ENCODE peak calls at places on chromosomes 13 and 19, in eight cellular contexts. S, M, D, A, L, Y, G and I are unnamed samples.

GRCh38 chr13:83716121-83716520 is 166.2 kb downstream of the SLITRK1 start:
- DNase-seq in M (no peak), S (no peak), D (no peak), A (no peak), Y (no peak), G (no peak), L (no peak), I (no peak)

GRCh38 chr19:16372065-16372915 is 47.7 kb downstream of the KLF2 start:
- DNase-seq in D (no peak), L (no peak), Y (no peak), S (no peak), A (no peak), M (no peak), G (no peak), I (no peak)

GRCh38 chr13:112796190-112796915 is 106.5 kb downstream of the ATP11A start:
- DNase-seq in S (no peak), M (no peak), D (no peak), L (no peak), A (no peak), Y (peak; percentile 38), G (no peak), I (no peak)

GRCh38 chr19:55613930-55614710 is 8.7 kb downstream of the ZNF865 start:
- DNase-seq in M (no peak), A (no peak), Y (no peak), D (no peak), S (no peak), G (no peak), L (no peak), I (no peak)

GRCh38 chr19:17289489-17289888 is 7.8 kb downstream of the ANKLE1 start:
- DNase-seq in M (no peak), A (peak; percentile 87), L (no peak), S (peak; percentile 93), G (peak; percentile 90), D (peak; percentile 75), Y (peak; percentile 89), I (peak; percentile 91)

GRCh38 chr13:40191186-40191980 is 475.1 kb downstream of the FOXO1 start:
- DNase-seq in M (no peak), G (no peak), S (peak; percentile 60), Y (no peak), D (no peak), L (no peak), A (no peak), I (no peak)

GRCh38 chr19:43699506-43700367 is 16.1 kb upstream of the IRGC start:
- DNase-seq in Y (no peak), D (peak; percentile 53), M (no peak), S (peak; percentile 40), G (peak; percentile 28), L (no peak), A (no peak), I (no peak)

GRCh38 chr19:703651-704446 is 4.9 kb upstream of the PALM start:
- DNase-seq in L (peak; percentile 29), M (peak; percentile 66), G (peak; percentile 18), A (peak; percentile 55), D (peak; percentile 86), Y (no peak), S (peak; percentile 67), I (peak; percentile 84)

GRCh38 chr13:59358014-59358413 is 805.7 kb downstream of the DIAPH3 start:
- DNase-seq in D (no peak), L (no peak), Y (no peak), G (no peak), S (no peak), A (no peak), M (peak; percentile 66), I (no peak)

GRCh38 chr19:12244370-12244769 is 50.3 kb downstream of the ZNF44 start:
- DNase-seq in G (no peak), Y (no peak), M (no peak), L (no peak), S (no peak), D (no peak), A (no peak), I (no peak)

GRCh38 chr13:97757807-97758206 is 195.7 kb upstream of the IPO5 start:
- DNase-seq in A (no peak), D (no peak), Y (no peak), L (no peak), M (no peak), G (no peak), S (peak; percentile 89), I (no peak)

GRCh38 chr13:64684685-64685431 is 2545.3 kb downstream of the PCDH9 start:
- DNase-seq in G (peak; percentile 36), D (no peak), L (no peak), S (peak; percentile 32), M (no peak), A (no peak), Y (no peak), I (no peak)

GRCh38 chr13:74528751-74529513 is 394.7 kb upstream of the KLF12 start:
- DNase-seq in A (peak; percentile 8), Y (no peak), G (no peak), L (no peak), D (no peak), S (no peak), M (no peak), I (no peak)

GRCh38 chr19:11092181-11092538 is 2.9 kb downstream of the LDLR start:
- DNase-seq in D (peak; percentile 61), Y (no peak), A (no peak), G (peak; percentile 74), M (no peak), S (peak; percentile 84), L (no peak), I (no peak)

DNA sequence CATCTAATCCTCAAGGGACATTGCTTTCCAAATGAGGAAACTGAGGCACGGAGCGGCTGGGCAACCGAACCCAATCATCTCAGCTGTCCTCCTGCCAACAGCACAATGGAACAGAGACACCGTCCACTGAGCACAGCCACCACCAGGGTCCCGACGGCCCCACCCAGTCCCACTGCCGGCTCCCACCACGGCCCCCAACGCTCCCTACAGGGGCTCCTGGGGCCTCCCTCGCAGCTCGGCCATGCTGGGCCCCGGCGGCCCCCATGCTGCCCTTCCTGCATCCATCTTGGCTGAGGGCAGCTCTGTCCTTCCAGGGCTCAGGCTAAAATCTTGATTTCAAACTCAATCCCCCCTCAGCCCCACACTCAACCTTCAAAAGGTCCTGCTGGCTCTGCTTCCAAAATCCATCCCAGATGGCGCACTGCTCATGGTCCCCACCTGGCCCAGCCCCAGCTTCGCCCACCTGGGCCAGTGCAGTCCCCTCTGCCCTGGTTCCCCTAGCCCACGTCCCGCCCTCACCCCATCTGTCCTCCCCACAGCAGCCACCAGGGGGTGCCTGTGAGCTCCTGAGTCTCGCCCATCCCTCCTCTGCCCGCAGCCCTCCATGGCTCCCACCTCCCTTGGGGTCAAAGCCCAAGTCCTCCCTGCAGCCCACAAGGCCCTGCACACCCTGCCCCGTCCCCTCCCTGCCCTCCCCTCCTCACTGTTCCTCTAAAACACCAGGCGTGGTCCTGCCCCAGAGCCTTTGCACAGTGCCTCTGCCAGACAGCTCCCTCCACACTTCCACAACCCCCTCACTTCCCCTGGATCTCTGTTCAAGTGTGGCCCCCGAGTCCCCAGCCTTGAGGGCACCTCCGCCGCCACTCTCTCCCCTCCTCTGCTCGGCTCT is 7.9 kb downstream of the PIP5K1C start:
- DNase-seq in A (no peak), M (no peak), S (no peak), L (no peak), G (no peak), D (no peak), Y (no peak), I (no peak)
- TF ChIP-seq CTCF in A (peak; percentile 54), M (peak; percentile 14), S (peak; percentile 52), L (peak; percentile 48), G (peak; percentile 37), D (peak; percentile 55), Y (peak; percentile 59), I (peak; percentile 75)

DNA sequence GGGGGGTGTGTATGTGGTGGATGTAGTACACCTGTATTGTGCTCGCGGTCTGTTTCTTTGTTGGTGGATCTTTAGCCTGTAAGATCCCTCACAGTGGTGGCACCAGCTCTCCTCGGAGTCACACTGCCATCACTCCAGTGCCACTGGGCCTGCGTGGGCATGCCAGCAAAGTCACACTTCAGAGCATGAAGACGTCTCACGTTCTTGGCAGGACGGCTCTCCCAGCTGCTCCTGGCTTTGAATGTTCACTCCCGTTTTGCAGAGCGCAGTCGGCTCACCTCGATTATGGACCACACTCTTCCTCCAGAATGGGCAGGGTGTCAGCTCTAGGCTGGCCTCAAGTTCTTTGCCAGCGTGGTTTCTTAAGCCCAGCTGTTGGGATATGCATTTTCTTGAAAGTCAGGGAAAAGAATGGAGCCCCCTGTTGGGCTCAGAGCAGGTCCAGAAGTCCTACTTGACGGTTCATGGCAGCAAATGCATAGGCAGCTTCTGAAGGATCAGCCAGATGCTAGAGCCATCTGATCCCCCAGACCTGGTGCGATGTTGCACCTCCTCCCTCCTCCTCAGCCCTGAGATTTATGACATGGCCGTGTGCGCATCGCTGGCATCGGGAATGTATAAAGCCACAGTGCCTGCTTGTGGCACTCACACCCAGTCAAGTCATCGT is 40.4 kb upstream of the NPAS1 start:
- DNase-seq in G (no peak), L (no peak), A (no peak), Y (no peak), D (no peak), S (no peak), M (no peak), I (no peak)
- TF ChIP-seq CTCF in G (no peak), L (no peak), A (no peak), Y (no peak), D (no peak), S (no peak), M (no peak), I (no peak)

DNA sequence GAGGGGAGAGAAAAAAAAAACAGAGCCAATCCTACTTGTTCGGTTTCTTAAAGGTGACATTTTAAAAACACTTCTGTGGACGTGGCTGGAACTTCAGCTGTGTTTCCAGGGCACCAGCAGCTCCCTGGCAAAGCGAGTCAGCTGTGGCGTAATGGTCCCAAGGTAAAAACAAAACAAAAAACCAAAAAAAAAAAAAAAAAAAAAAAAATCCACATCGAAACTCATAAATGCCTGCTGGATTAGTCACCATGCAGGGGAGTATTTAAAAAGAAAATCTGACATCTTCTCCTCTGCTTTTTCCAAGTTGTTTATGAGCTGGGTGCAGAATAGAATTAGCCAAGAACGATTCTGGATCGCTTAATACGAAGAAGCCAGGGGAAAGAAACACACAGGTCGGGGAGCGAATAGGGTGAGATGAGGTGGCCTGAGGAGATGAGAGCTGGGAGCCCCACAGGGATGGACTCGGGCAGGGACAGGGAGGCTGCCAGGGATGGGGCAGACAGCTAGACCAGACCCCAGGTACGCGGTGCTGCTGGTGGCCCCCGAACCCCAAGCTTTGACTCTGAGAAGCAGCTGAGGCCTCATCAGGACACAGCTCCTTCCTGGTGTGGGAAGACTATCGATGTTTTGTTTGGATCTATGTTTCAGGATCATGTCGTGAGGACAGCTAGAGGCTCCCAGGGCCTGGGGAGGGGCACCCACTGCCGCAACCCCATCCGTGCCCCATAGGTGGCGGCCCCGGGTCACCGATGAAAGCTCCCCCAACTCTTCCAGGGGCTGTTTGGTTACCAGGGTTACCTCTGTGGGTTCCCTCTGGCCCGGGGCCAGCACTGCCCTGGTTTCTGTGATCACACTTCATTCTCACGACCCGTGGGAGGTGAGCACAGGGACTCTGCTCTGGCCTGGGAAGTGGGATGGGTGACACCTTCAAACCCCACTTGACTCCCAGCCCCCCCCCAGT is 3.1 kb upstream of the CTXN1 start:
- DNase-seq in G (peak; percentile 88), A (peak; percentile 58), M (peak; percentile 32), L (no peak), S (peak; percentile 92), D (peak; percentile 68), Y (no peak), I (peak; percentile 78)
- TF ChIP-seq CTCF in G (peak; percentile 46), A (peak; percentile 48), M (no peak), L (peak; percentile 40), S (peak; percentile 42), D (peak; percentile 23), Y (peak; percentile 42), I (peak; percentile 59)

DNA sequence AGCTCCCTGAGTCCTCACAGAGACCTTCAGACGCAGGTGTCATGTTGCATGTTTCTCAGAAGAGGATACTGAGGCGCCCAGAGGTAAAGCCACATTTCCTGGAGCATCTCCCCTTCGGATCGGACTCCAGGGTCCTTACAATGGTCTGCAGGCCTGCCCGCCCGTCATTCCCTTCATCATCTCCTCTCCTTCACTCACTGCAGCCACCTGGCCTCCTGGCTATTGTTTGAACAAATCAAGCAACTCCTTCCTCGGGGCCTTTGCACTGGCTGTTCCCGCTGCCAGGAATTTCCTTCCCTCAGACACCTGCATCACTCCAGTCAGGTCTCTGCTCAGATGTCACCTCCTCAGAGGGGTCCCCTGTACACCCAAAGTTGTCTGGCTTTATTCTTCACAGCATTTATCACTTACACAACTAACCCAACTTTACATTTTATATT is 20.3 kb downstream of the CEACAM16 start:
- DNase-seq in G (no peak), A (no peak), D (no peak), Y (no peak), S (no peak), L (no peak), M (no peak), I (no peak)
- TF ChIP-seq CTCF in G (no peak), A (no peak), D (no peak), Y (no peak), S (no peak), L (no peak), M (no peak), I (no peak)